ENCODE peak calls at places on chromosome 19, in seven cellular contexts. F, W, N, T, K, U and G are unnamed samples.

GRCh38 chr19:39623946-39624345 is 21.6 kb downstream of the LGALS13 start:
- DNase-seq in K (peak; percentile 51), U (no peak), T (no peak), F (no peak), W (no peak), N (no peak), G (no peak)

GRCh38 chr19:17775245-17775927 is 19.6 kb upstream of the B3GNT3 start:
- DNase-seq in T (peak; percentile 76), K (peak; percentile 92), F (no peak), W (peak; percentile 71), U (peak; percentile 64), N (no peak), G (no peak)

GRCh38 chr19:46067691-46068090 is 26.9 kb upstream of the IGFL4 start:
- DNase-seq in N (no peak), U (no peak), K (no peak), W (no peak), F (no peak), T (no peak), G (no peak)

GRCh38 chr19:54162884-54163283 is 3.4 kb upstream of the LENG1 start:
- DNase-seq in F (no peak), U (no peak), N (no peak), T (no peak), K (no peak), W (no peak), G (no peak)

GRCh38 chr19:3296034-3296433 is 70.3 kb upstream of the NFIC start:
- DNase-seq in N (no peak), W (no peak), U (no peak), K (no peak), F (no peak), T (peak; percentile 22), G (no peak)

GRCh38 chr19:7366701-7367420 is 18.1 kb downstream of the ARHGEF18 start:
- DNase-seq in N (no peak), U (peak; percentile 16), K (no peak), F (no peak), W (peak; percentile 53), T (no peak), G (no peak)

GRCh38 chr19:57282011-57282636 is 1.8 kb downstream of the ZNF460 start:
- DNase-seq in F (no peak), N (peak; percentile 57), T (no peak), U (no peak), W (no peak), K (no peak), G (no peak)

GRCh38 chr19:7603919-7604318 is 8.3 kb downstream of the CAMSAP3 start:
- DNase-seq in N (no peak), K (no peak), U (no peak), F (no peak), T (no peak), W (no peak), G (no peak)

GRCh38 chr19:47489072-47489914 is 5.3 kb upstream of the KPTN start:
- DNase-seq in F (no peak), W (no peak), U (no peak), T (no peak), N (no peak), K (no peak), G (no peak)

GRCh38 chr19:17762505-17763229 is 11.4 kb downstream of the FCHO1 start:
- DNase-seq in N (no peak), F (no peak), T (peak; percentile 87), W (peak; percentile 84), K (peak; percentile 92), U (peak; percentile 59), G (no peak)

GRCh38 chr19:3028305-3029069 is 593 bp downstream of the TLE2 start:
- DNase-seq in W (peak; percentile 43), N (no peak), F (no peak), U (no peak), T (no peak), K (peak; percentile 67), G (no peak)

GRCh38 chr19:18434411-18435184 is 3.3 kb downstream of the ISYNA1 start:
- DNase-seq in K (no peak), T (no peak), N (no peak), U (no peak), W (no peak), F (no peak), G (no peak)

GRCh38 chr19:51514866-51515481 is 13.4 kb upstream of the SIGLEC12 start:
- DNase-seq in U (peak; percentile 46), N (peak; percentile 31), F (no peak), K (no peak), T (peak; percentile 51), W (peak; percentile 72), G (peak; percentile 35)

GRCh38 chr19:5772416-5772815 is 12.1 kb downstream of the PRR22 start:
- DNase-seq in N (no peak), K (no peak), U (no peak), F (no peak), T (no peak), W (peak; percentile 5), G (no peak)

GRCh38 chr19:3801412-3802096 is 15.4 kb upstream of the MATK start:
- DNase-seq in K (peak; percentile 81), T (peak; percentile 85), F (no peak), U (no peak), N (no peak), W (peak; percentile 53), G (no peak)

GRCh38 chr19:48879025-48879572 is 6.9 kb downstream of the PPP1R15A start:
- DNase-seq in N (no peak), U (no peak), W (no peak), K (no peak), T (no peak), F (no peak), G (no peak)
- TF ChIP-seq POLR2AphosphoS5 in N (no peak), U (no peak), W (no peak), K (no peak), T (no peak), F (no peak), G (no peak)

GRCh38 chr19:53008061-53008778 is 5.5 kb upstream of the ERVV-1 start:
- DNase-seq in N (no peak), F (no peak), K (no peak), T (no peak), U (no peak), W (no peak), G (no peak)
- TF ChIP-seq TAF1 in N (no peak), F (no peak), K (no peak), T (no peak), U (no peak), W (no peak), G (no peak)

DNA sequence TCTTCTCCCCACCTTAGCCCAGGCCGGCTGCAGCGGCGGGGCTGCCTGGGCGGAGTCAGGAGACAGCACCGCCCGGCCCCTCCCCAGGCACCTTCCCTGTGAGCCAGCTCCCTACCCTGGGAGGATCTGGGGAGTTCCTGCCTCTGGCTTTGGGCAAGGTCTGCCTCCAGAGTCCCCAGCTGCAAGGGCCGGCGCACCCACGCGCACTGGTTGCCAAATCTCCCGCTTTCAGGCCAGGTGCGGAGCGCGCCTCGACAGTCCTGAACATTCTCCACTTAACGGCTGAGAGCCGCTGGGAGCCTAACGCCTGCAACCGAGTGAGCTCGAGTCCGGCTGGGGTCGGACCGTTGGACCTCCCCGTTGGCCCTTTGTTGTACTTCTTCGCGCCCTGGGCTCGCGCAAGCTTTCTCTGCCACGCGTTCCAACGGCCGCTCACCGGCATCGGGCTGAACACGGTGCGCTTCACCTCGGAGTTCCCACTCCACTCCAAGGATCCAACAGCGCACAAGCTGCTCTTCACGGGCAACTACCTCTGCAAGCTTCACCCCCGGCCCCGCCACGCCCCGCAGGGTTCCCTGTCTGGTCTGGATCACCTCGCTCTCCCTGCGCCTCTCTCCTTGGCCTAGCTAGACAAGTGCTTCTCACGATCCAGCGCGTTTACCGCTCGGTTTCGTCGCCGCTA is 21.7 kb upstream of the ZNF30 start:
- DNase-seq in W (no peak), F (no peak), T (peak; percentile 31), U (no peak), K (peak; percentile 73), N (no peak), G (no peak)
- TF ChIP-seq POLR2AphosphoS5 in W (no peak), F (no peak), T (no peak), U (no peak), K (no peak), N (no peak), G (no peak)

GRCh38 chr19:49925486-49925885 is 3.5 kb upstream of the ATF5 start:
- DNase-seq in K (no peak), W (peak; percentile 1), T (no peak), U (no peak), F (no peak), N (no peak), G (no peak)

GRCh38 chr19:49920624-49921363 is 8.2 kb upstream of the ATF5 start:
- DNase-seq in F (no peak), W (no peak), K (no peak), U (no peak), T (no peak), N (peak; percentile 83), G (no peak)

GRCh38 chr19:49924004-49924880 is 4.8 kb upstream of the ATF5 start:
- DNase-seq in F (no peak), N (peak; percentile 56), W (peak; percentile 11), U (no peak), K (no peak), T (no peak), G (no peak)

GRCh38 chr19:49921871-49922755 is 6.9 kb upstream of the ATF5 start:
- DNase-seq in W (no peak), K (no peak), T (no peak), U (no peak), F (no peak), N (no peak), G (no peak)

GRCh38 chr19:49923055-49924003 is 5.7 kb upstream of the ATF5 start:
- DNase-seq in K (no peak), F (no peak), N (peak; percentile 56), T (no peak), W (no peak), U (no peak), G (no peak)
- TF ChIP-seq TAF1 in K (no peak), F (no peak), N (no peak), T (no peak), W (no peak), U (no peak), G (no peak)

DNA sequence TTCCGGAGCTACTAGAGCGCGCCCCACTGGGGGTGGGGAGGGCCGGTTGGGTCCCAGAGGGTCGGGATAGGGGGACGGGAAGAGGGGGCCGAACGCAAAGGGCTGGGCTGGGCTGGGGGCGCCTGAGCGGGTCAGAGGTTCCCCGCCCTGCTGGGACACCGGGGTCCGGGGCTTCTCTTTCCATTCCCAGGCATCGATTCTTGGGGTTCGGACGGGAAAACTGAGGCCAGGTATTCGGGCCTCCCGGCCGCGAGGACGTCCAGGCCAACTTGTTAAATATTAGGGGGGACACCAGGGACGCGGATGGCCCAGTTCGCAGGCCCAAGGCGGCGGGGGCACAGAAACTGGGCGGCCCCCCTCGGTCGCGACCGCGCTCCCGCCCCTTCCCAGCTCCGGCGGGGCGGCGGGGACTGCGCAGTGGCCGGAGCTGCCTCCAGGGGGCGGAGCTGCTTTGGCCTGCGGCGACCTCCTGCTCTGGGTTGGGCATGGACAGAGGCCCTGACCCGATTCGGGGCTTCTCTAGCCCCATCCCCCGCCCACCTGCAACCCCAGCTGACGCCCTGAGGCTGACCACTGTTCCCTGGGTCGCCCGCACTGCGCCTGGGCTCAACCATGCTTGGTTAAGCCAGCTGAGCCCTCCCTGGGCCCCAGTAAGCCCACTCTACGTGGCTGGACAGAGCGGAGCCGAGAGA is 1.2 kb upstream of the KLF16 start:
- DNase-seq in F (peak; percentile 90), U (peak; percentile 66), K (peak; percentile 91), W (peak; percentile 79), T (peak; percentile 90), N (no peak), G (peak; percentile 86)
- TF ChIP-seq POLR2AphosphoS5 in F (peak; percentile 54), U (no peak), K (peak; percentile 46), W (no peak), T (peak; percentile 2), N (no peak), G (no peak)